ENCODE peak calls at places on chromosomes 6 and 20, in four cellular contexts. O is type B pancreatic cell; H is H7; I is stimulated activated naive CD8-positive, alpha-beta T cell treated with anti-CD3 and anti-CD28 coated beads, Interleukin-15, Interleukin-2, amounts not matched to agents 100 U/mL and 50 U/mL, for 24 hours. Z is an unnamed sample.

GRCh38 chr6:79570129-79570801 is 33.0 kb upstream of the LCA5 start:
- DNase-seq in O (no peak), H (peak), I (no peak), Z (peak)

GRCh38 chr6:105503641-105504040 is 100.8 kb upstream of the PREP start:
- DNase-seq in O (no peak), H (no peak), I (no peak), Z (no peak)

GRCh38 chr6:73285674-73286283 is 22.8 kb upstream of the KHDC1 start:
- DNase-seq in O (no peak), I (no peak), H (peak), Z (no peak)

GRCh38 chr20:17659801-17660200 is 22.2 kb downstream of the RRBP1 start:
- DNase-seq in H (no peak), I (no peak), O (no peak), Z (no peak)

GRCh38 chr20:48745330-48745729 is 82.5 kb downstream of the PREX1 start:
- DNase-seq in I (no peak), H (no peak), O (no peak), Z (no peak)

GRCh38 chr6:109306733-109307132 is 75.5 kb downstream of the CD164 start:
- DNase-seq in O (no peak), H (no peak), I (no peak), Z (no peak)

GRCh38 chr6:44500074-44500473 is 112.6 kb downstream of the CDC5L start:
- DNase-seq in O (peak), H (no peak), I (no peak), Z (no peak)

GRCh38 chr6:14348389-14348788 is 230.8 kb downstream of the CD83 start:
- DNase-seq in I (no peak), O (no peak), H (no peak), Z (no peak)

GRCh38 chr20:58606184-58606583 is 44.9 kb upstream of the STX16 start:
- DNase-seq in O (no peak), H (no peak), I (no peak), Z (no peak)

GRCh38 chr20:8304124-8304800 is 172.2 kb downstream of the PLCB1 start:
- DNase-seq in H (no peak), O (no peak), I (no peak), Z (no peak)

GRCh38 chr6:45971287-45971686 is 44.4 kb downstream of the CLIC5 start:
- DNase-seq in O (no peak), I (no peak), H (no peak), Z (no peak)

GRCh38 chr6:68008445-68008844 is 626.6 kb upstream of the ADGRB3 start:
- DNase-seq in O (no peak), H (no peak), I (no peak), Z (no peak)

GRCh38 chr20:32506721-32507120 is 78.4 kb downstream of the NOL4L start:
- DNase-seq in I (no peak), O (no peak), H (peak), Z (no peak)

GRCh38 chr6:139627091-139627490 is 252.6 kb upstream of the CITED2 start:
- DNase-seq in O (no peak), H (peak), I (no peak), Z (no peak)

GRCh38 chr20:18003897-18004296 is 35.1 kb downstream of the MGME1 start:
- DNase-seq in H (no peak), O (no peak), I (no peak), Z (no peak)

GRCh38 chr20:40279390-40279789 is 409.6 kb downstream of the MAFB start:
- DNase-seq in H (no peak), I (no peak), O (no peak), Z (peak)

GRCh38 chr6:144568241-144568640 is 283.1 kb downstream of the UTRN start:
- DNase-seq in O (no peak), I (no peak), H (no peak), Z (no peak)

GRCh38 chr6:26536571-26537159 is 1.5 kb upstream of the HMGN4 start:
- DNase-seq in I (peak), H (peak), O (no peak), Z (no peak)

GRCh38 chr20:46709459-46710148 is at the start of gene SLC2A10:
- DNase-seq in O (peak), I (peak), H (peak), Z (no peak)

GRCh38 chr6:108598316-108598863 is 37.7 kb downstream of the FOXO3 start:
- DNase-seq in H (no peak), I (peak), O (no peak), Z (no peak)

GRCh38 chr6:150070236-150070860 is 1.4 kb upstream of the ULBP3 start:
- DNase-seq in O (no peak), H (no peak), I (no peak), Z (no peak)

GRCh38 chr6:30000156-30000791 is 57.9 kb downstream of the HLA-A start:
- DNase-seq in I (no peak), H (no peak), O (no peak), Z (no peak)

GRCh38 chr6:7770111-7770510 is 44.2 kb downstream of the BMP6 start:
- DNase-seq in I (no peak), H (no peak), O (no peak), Z (no peak)

GRCh38 chr6:109793793-109794192 is 102.7 kb downstream of the FIG4 start:
- DNase-seq in O (no peak), I (no peak), H (no peak), Z (peak)

GRCh38 chr6:147867827-147868226 is 359.3 kb downstream of the SAMD5 start:
- DNase-seq in O (no peak), H (no peak), I (no peak), Z (no peak)

GRCh38 chr20:24809606-24810005 is 139.5 kb upstream of the CST7 start:
- DNase-seq in H (no peak), I (no peak), O (no peak), Z (no peak)

GRCh38 chr6:104161960-104162669 is 697.6 kb downstream of the HACE1 start:
- DNase-seq in H (no peak), O (no peak), I (no peak), Z (no peak)

GRCh38 chr6:45591816-45592359 is 214.2 kb upstream of the SUPT3H start:
- DNase-seq in H (no peak), O (no peak), I (no peak), Z (no peak)

GRCh38 chr6:104995989-104996617 is 39.2 kb downstream of the LIN28B start:
- DNase-seq in I (no peak), H (no peak), O (no peak), Z (no peak)

GRCh38 chr20:21820688-21821087 is 115.2 kb downstream of the PAX1 start:
- DNase-seq in O (no peak), I (no peak), H (no peak), Z (no peak)

GRCh38 chr6:17281497-17282481 is 628 bp downstream of the RBM24 start:
- DNase-seq in O (peak), H (peak), I (peak), Z (no peak)

Z was measured in keratinocyte.